ENCODE peak calls at places on chromosomes 11 and 22, in four cellular contexts. M is adrenal gland, W is heart left ventricle, N is tibial nerve. P is an unnamed sample.

GRCh38 chr22:36790648-36791047 is 14.7 kb upstream of the IFT27 start:
- DNase-seq in M (no peak), W (no peak), N (no peak), P (no peak)

GRCh38 chr22:39238966-39239510 is 5.7 kb downstream of the PDGFB start:
- DNase-seq in M (no peak), W (no peak), N (no peak), P (no peak)

GRCh38 chr11:76506833-76507232 is 62.0 kb downstream of the EMSY start:
- DNase-seq in M (no peak), W (no peak), N (no peak), P (no peak)

GRCh38 chr11:103368151-103368550 is 258.9 kb downstream of the DYNC2H1 start:
- DNase-seq in M (no peak), W (no peak), N (no peak), P (no peak)

GRCh38 chr11:118851970-118852369 is 31.7 kb upstream of the CXCR5 start:
- DNase-seq in M (no peak), W (no peak), N (no peak), P (no peak)

GRCh38 chr11:85752890-85753581 is 57.9 kb downstream of the SYTL2 start:
- DNase-seq in M (peak; percentile 19), W (no peak), N (peak; percentile 20), P (no peak)

GRCh38 chr11:103947566-103947919 is 88.9 kb upstream of the DDI1 start:
- DNase-seq in M (peak; percentile 41), W (no peak), N (no peak), P (no peak)

GRCh38 chr22:38271927-38272372 is 860 bp downstream of the TMEM184B start:
- DNase-seq in M (peak; percentile 45), W (no peak), N (no peak), P (no peak)

GRCh38 chr11:17486666-17487065 is 10.0 kb upstream of the ABCC8 start:
- DNase-seq in M (no peak), W (no peak), N (no peak), P (no peak)

GRCh38 chr11:33919645-33920044 is 27.8 kb upstream of the LMO2 start:
- DNase-seq in M (no peak), W (no peak), N (no peak), P (no peak)

GRCh38 chr11:90220391-90220790 is 2.5 kb downstream of the CHORDC1 start:
- DNase-seq in M (peak; percentile 41), W (no peak), N (no peak), P (no peak)

GRCh38 chr11:132312616-132313210 is 942.3 kb downstream of the NTM start:
- DNase-seq in M (no peak), W (no peak), N (no peak), P (no peak)

GRCh38 chr11:132704796-132705375 is 827.4 kb downstream of the OPCML start:
- DNase-seq in M (no peak), W (no peak), N (no peak), P (no peak)

GRCh38 chr11:5288108-5288911 is 13.4 kb downstream of the OR51B4 start:
- DNase-seq in M (peak; percentile 37), W (no peak), N (no peak), P (no peak)

GRCh38 chr11:76700177-76701100 is 29.9 kb upstream of the LRRC32 start:
- DNase-seq in M (peak; percentile 92), W (peak; percentile 56), N (peak; percentile 24), P (no peak)

GRCh38 chr11:112085822-112086421 is 634 bp downstream of the TIMM8B start:
- DNase-seq in M (peak; percentile 32), W (no peak), N (peak; percentile 7), P (no peak)

DNA sequence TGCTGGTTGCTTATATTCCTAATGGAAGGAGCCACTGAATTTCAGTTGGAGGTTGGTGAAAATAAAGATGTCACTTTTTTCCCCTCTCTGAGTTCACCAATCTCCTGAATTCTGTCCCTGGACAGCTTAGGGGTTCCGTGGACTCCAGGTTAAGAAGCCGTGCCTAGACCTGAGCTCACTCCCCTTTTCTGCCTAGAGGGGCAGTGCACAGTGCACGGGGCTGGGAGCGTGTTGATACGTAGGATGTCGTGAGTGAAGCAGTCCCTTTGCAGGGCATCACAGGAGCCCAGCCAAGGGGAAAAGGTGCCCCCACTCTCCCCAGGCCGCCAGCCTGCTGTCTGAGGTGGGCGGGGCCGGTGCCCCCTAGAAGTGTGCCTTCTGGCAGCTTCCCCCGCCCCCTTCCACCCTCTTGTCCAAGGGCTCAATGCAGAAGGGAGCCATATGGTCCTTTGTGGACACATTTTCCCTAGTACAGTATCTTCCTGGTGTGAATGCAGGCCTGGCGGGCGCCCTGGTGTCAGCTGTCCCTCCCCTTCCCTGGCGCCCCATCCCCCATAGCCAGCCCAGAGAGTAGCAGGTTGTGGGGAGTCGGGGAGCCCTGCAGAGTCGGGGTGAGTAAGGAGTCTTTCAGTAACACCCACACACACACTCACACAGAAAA is 67.7 kb upstream of the NNMT start:
- DNase-seq in M (no peak), W (no peak), N (no peak), P (peak; percentile 66)
- H3K27me3 ChIP-seq in M (no peaks in the 10 kb centered on the region), W (no peaks in the 10 kb centered on the region), N (no peaks in the 10 kb centered on the region), P (no peaks in the 10 kb centered on the region)

GRCh38 chr11:844693-845644 is 2.3 kb downstream of the TSPAN4 start:
- DNase-seq in M (peak; percentile 88), W (peak; percentile 93), N (peak; percentile 97), P (peak; percentile 99)
- TF ChIP-seq POLR2A in M (no peak), W (peak; percentile 28), N (no peak), P (no peak)

GRCh38 chr22:50014053-50014501 is 1.5 kb upstream of the IL17REL start:
- DNase-seq in M (no peak), W (peak; percentile 44), N (no peak), P (peak; percentile 61)
- H3K27me3 ChIP-seq in M (peaks cover 60% of the 10 kb centered on the region), W (peaks cover 81% of the 10 kb centered on the region), N (no peaks in the 10 kb centered on the region), P (peaks cover 79% of the 10 kb centered on the region)

GRCh38 chr22:27228771-27229170 is 571.4 kb downstream of the MIAT start:
- DNase-seq in M (no peak), W (no peak), N (no peak), P (no peak)
- TF ChIP-seq POLR2A in M (no peak), W (no peak), N (no peak), P (no peak)

GRCh38 chr11:64060861-64061444 is 25.2 kb downstream of the FLRT1 start:
- DNase-seq in M (peak; percentile 53), W (peak; percentile 79), N (no peak), P (no peak)
- H3K27me3 ChIP-seq in M (no peaks in the 10 kb centered on the region), W (peaks cover 19% of the 10 kb centered on the region), N (no peaks in the 10 kb centered on the region), P (no peaks in the 10 kb centered on the region)

P was measured in sigmoid colon.